ENCODE peak calls at places on chromosomes 13 and 19, in six cellular contexts. N is IMR-90, J is A549, M is HepG2, Y is K562, U is GM12878. R is an unnamed sample.

GRCh38 chr19:934865-935422 is 9.1 kb downstream of the ARID3A start:
- DNase-seq in U (no peak), M (peak; percentile 88), Y (no peak), J (no peak), N (peak; percentile 49), R (no peak)

GRCh38 chr13:114231886-114232285 is 2.8 kb upstream of the CDC16 start:
- DNase-seq in M (no peak), J (no peak), Y (no peak), N (no peak), U (no peak), R (no peak)

GRCh38 chr13:97367016-97367415 is 67.0 kb upstream of the RAP2A start:
- DNase-seq in M (no peak), Y (no peak), U (no peak), N (peak; percentile 65), J (no peak), R (no peak)

GRCh38 chr19:33446156-33446917 is 72.8 kb downstream of the CEBPG start:
- DNase-seq in J (no peak), N (peak; percentile 57), U (no peak), Y (no peak), M (no peak), R (no peak)

GRCh38 chr13:51849145-51850101 is 4.4 kb upstream of the TMEM272 start:
- DNase-seq in Y (peak; percentile 62), U (no peak), N (peak; percentile 30), J (peak; percentile 31), M (peak; percentile 22), R (peak; percentile 74)

GRCh38 chr13:109780880-109781383 is 5.5 kb downstream of the IRS2 start:
- DNase-seq in U (no peak), Y (no peak), N (no peak), M (no peak), J (no peak), R (no peak)

GRCh38 chr19:49968279-49968922 is 7.4 kb upstream of the SIGLEC11 start:
- DNase-seq in Y (no peak), U (no peak), N (no peak), J (no peak), M (no peak), R (no peak)

GRCh38 chr13:39415003-39415402 is 188.0 kb downstream of the LHFPL6 start:
- DNase-seq in Y (no peak), N (no peak), U (no peak), M (peak; percentile 1), J (no peak), R (no peak)

GRCh38 chr19:8489591-8490394 is 12.6 kb downstream of the PRAM1 start:
- DNase-seq in M (no peak), J (no peak), Y (no peak), U (no peak), N (no peak), R (no peak)

GRCh38 chr19:45474941-45475516 is 7.2 kb downstream of the FOSB start:
- DNase-seq in Y (no peak), M (no peak), J (no peak), N (peak; percentile 29), U (no peak), R (no peak)

GRCh38 chr19:56142897-56143434 is 1.9 kb downstream of the ZNF444 start:
- DNase-seq in Y (no peak), M (no peak), N (no peak), U (no peak), J (no peak), R (no peak)

GRCh38 chr19:6071840-6072239 is 38.5 kb downstream of the RFX2 start:
- DNase-seq in U (no peak), N (no peak), M (no peak), Y (no peak), J (no peak), R (no peak)

DNA sequence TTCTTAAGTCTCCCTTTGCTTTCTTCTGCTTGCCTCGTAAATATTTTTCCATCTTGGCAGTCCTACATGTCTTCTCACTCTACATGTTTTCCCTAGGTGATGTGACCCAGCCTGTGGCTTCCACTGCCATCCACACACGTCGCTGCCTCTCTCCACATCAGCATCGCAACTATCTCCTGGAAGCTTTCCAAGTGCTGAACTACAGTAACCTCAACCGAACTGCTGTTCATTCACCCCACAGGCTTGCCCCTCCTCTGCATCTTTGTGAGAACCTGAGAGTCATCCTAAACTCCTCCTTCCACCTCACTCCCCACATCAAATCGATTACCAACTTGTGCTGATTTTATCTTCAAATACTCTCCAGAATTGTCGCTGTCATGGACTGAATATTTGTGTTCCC is 41.2 kb upstream of the USPL1 start:
- DNase-seq in M (peak; percentile 1), J (no peak), U (no peak), Y (peak; percentile 47), N (peak; percentile 59), R (no peak)
- TF ChIP-seq BHLHE40 in M (no peak), J (no peak), U (no peak), Y (no peak), N (no peak), R (no peak)

DNA sequence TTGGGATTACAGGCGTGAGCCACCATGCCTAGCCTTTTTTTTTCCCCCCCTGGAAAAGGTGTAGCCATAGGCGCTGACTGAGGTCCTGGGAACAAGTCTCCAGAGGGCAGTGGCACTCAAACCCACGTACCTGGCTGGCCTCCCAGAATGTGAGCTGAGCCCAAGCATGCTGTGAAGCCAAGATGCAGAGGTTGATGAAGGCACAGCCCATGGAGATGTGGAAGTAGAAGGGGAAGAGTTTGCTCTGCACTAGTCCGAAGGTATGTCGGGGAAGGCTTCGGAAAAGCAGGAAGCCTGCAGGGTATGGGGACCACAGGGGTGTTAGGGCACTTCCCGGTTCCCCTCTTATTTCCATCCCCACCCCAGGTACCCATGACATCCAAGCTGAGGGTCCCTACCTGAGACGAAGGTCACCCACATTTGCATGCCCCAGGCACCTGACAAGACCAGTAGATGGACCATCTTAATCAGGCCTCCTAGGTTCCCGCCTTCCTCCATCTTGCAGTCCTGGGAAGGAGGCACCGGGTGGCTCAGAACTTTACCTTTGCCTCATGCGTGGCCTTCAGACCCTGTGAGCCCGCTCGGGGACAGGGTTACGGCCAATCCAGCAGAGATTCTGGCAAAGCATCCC is 831 bp downstream of the TMEM205 start:
- DNase-seq in U (no peak), J (no peak), Y (no peak), M (no peak), N (no peak), R (no peak)
- TF ChIP-seq BHLHE40 in U (no peak), J (no peak), Y (no peak), M (no peak), N (no peak), R (no peak)

DNA sequence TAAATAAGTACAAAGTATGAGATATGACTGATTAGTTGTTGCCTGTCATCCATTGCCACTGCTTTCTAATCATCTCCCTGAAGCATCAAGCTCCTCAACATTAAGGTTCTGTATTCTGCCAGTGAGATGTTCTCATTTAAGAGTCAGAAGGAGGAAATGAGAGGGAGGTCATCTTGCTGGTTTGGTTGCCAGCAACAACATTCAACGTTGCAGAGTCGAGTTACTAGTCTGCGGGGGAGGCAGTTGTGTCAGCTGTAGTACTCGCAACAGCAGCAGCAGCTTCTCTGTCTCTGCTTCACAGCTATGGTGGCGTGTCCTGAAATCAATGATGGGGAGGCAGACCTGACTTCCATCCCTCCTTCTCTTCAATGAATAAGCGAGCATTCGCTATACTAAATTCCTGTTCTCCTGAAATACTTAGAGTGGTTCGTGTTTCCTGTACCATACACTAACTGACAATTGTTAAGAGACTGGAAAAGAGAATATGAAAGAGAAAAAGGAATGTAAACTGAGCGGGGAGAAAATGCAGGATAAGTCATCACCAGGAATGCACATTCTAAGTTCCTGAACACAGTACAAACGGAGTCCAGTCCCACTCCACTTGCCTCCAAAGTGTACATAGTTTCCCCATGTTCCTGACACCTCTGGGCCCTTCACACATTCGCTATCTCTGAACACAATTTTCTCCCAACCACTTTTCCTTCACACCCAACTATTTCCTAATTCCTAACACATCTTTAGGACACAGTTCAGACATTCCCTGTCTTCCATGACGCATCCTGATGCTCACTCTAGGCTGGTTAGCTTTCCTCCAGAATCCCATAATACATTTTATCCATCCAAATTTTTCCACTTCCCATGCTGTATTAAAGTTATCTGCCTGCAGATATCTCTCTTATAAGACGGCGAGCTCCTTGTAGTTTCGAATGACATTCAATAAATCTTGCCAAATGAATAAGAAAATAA is 263.0 kb downstream of the KLF12 start:
- DNase-seq in M (no peak), U (no peak), Y (no peak), N (peak; percentile 96), J (no peak), R (peak; percentile 54)
- TF ChIP-seq BHLHE40 in M (no peak), U (no peak), Y (no peak), N (no peak), J (no peak), R (no peak)

DNA sequence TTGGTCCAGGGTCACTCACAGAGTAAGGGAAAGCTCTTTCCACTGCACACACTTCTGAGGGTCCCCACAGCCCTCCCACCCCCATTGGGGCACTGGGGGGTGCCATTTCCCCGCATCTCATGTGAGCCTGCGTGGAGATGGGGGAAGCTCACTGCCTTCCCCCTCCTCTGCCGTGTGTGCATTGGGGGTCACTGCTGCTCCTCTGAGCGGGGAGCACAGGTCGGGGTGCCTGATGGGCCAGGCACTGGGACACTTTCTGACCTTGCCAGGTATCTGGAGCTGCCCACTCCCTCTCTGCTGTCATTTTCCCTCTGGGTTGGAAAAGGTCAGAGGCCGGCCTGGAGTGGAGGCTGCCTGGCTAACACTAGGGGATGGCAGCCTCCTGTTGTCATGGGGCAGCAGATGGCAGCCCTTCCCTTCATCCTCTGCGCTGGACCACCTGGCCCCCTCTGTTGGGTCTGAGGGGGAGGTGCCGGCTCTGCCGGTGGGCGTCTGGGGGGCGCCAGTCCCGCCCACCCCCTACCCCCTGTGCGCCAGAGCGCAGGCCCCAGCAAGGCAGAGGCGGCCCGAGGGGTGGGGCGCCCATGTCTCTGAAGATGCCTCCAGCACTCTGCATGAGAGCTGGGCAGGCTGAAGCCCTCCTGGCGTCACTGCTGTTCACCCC is 9.1 kb downstream of the SSBP4 start:
- DNase-seq in Y (no peak), U (no peak), J (no peak), M (no peak), N (no peak), R (no peak)
- TF ChIP-seq BHLHE40 in Y (no peak), U (no peak), J (no peak), M (no peak), N (no peak), R (no peak)

DNA sequence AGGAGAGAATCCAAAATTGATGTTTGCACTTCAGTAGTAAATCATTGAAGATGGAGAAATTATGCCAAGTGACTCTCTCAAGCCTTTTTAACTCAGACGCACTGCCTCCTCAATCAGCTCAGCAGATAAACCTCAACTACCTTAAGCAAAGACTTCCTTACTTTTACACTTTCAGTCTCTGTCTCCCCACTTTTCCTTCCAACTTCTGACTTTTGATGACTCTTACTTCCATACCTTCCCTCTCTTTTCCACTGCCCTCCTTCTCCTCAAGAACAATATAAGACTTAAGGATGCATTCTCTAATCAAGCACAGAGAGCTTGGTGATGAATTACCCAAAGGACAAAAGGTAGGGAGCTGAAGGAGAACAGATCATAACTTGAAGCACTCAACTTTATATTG is 4.8 kb upstream of the DACH1 start:
- DNase-seq in Y (no peak), M (no peak), U (no peak), J (no peak), N (no peak), R (no peak)
- TF ChIP-seq BHLHE40 in Y (no peak), M (no peak), U (no peak), J (no peak), N (no peak), R (no peak)

R was measured in HEK293T.